ENCODE peak calls at places on chromosomes 2 and 18, in six cellular contexts. One of them, this sample, is unnamed.

GRCh38 chr18:42087876-42088275 is 132.8 kb downstream of the PIK3C3 start:
- DNase-seq in ovary: no peak
- DNase-seq in AG09319: no peak
- DNase-seq in NCI-H460: no peak
- DNase-seq in body of pancreas: no peak
- DNase-seq in fibroblast of mammary gland: no peak
- DNase-seq in this sample: no peak

GRCh38 chr2:133655565-133656113 is 87.4 kb upstream of the NCKAP5 start:
- DNase-seq in body of pancreas: no peak
- DNase-seq in AG09319: no peak
- DNase-seq in ovary: no peak
- DNase-seq in fibroblast of mammary gland: no peak
- DNase-seq in NCI-H460: no peak
- DNase-seq in this sample: no peak

GRCh38 chr2:160010361-160011145 is 51.9 kb downstream of the PLA2R1 start:
- DNase-seq in body of pancreas: no peak
- DNase-seq in ovary: peak; percentile 15
- DNase-seq in fibroblast of mammary gland: peak; percentile 16
- DNase-seq in NCI-H460: no peak
- DNase-seq in AG09319: peak; percentile 29
- DNase-seq in this sample: no peak

GRCh38 chr18:30622635-30623034 is 419.9 kb downstream of the DSC3 start:
- DNase-seq in AG09319: no peak
- DNase-seq in NCI-H460: no peak
- DNase-seq in fibroblast of mammary gland: no peak
- DNase-seq in ovary: no peak
- DNase-seq in body of pancreas: no peak
- DNase-seq in this sample: no peak

GRCh38 chr18:50614838-50615237 is 55.0 kb downstream of the MAPK4 start:
- DNase-seq in body of pancreas: peak; percentile 35
- DNase-seq in NCI-H460: peak; percentile 77
- DNase-seq in AG09319: no peak
- DNase-seq in fibroblast of mammary gland: peak; percentile 56
- DNase-seq in ovary: no peak
- DNase-seq in this sample: no peak

GRCh38 chr2:25194576-25195122 is 26.3 kb upstream of the POMC start:
- DNase-seq in AG09319: no peak
- DNase-seq in fibroblast of mammary gland: no peak
- DNase-seq in ovary: no peak
- DNase-seq in NCI-H460: no peak
- DNase-seq in body of pancreas: peak; percentile 72
- DNase-seq in this sample: no peak

GRCh38 chr2:8515390-8515761 is 166.5 kb upstream of the ID2 start:
- DNase-seq in AG09319: no peak
- DNase-seq in fibroblast of mammary gland: no peak
- DNase-seq in body of pancreas: no peak
- DNase-seq in NCI-H460: no peak
- DNase-seq in ovary: no peak
- DNase-seq in this sample: no peak

GRCh38 chr2:232117413-232117812 is 155.9 kb downstream of the DIS3L2 start:
- DNase-seq in ovary: no peak
- DNase-seq in fibroblast of mammary gland: no peak
- DNase-seq in AG09319: no peak
- DNase-seq in body of pancreas: no peak
- DNase-seq in NCI-H460: no peak
- DNase-seq in this sample: no peak

GRCh38 chr2:172571245-172571644 is 15.4 kb downstream of the PDK1 start:
- DNase-seq in AG09319: no peak
- DNase-seq in ovary: no peak
- DNase-seq in fibroblast of mammary gland: no peak
- DNase-seq in body of pancreas: no peak
- DNase-seq in NCI-H460: no peak
- DNase-seq in this sample: no peak

GRCh38 chr2:189522435-189523151 is 58.0 kb downstream of the SLC40A1 start:
- DNase-seq in AG09319: no peak
- DNase-seq in ovary: no peak
- DNase-seq in NCI-H460: no peak
- DNase-seq in body of pancreas: peak; percentile 21
- DNase-seq in fibroblast of mammary gland: peak; percentile 46
- DNase-seq in this sample: no peak

GRCh38 chr2:15047184-15047583 is 414.7 kb downstream of the LRATD1 start:
- DNase-seq in body of pancreas: no peak
- DNase-seq in AG09319: no peak
- DNase-seq in ovary: no peak
- DNase-seq in fibroblast of mammary gland: no peak
- DNase-seq in NCI-H460: no peak
- DNase-seq in this sample: no peak

GRCh38 chr2:33246432-33246831 is 230.0 kb upstream of the RASGRP3 start:
- DNase-seq in ovary: no peak
- DNase-seq in NCI-H460: no peak
- DNase-seq in AG09319: no peak
- DNase-seq in body of pancreas: no peak
- DNase-seq in fibroblast of mammary gland: no peak
- DNase-seq in this sample: no peak

GRCh38 chr2:203626952-203627681 is 79.3 kb upstream of the CD28 start:
- DNase-seq in fibroblast of mammary gland: peak; percentile 41
- DNase-seq in AG09319: peak; percentile 84
- DNase-seq in NCI-H460: no peak
- DNase-seq in body of pancreas: no peak
- DNase-seq in ovary: no peak
- DNase-seq in this sample: no peak

GRCh38 chr2:76478636-76479035 is 767.9 kb upstream of the GCFC2 start:
- DNase-seq in fibroblast of mammary gland: no peak
- DNase-seq in body of pancreas: no peak
- DNase-seq in AG09319: no peak
- DNase-seq in ovary: no peak
- DNase-seq in NCI-H460: no peak
- DNase-seq in this sample: no peak

GRCh38 chr2:19933351-19933981 is 31.7 kb upstream of the TTC32 start:
- DNase-seq in body of pancreas: no peak
- DNase-seq in ovary: no peak
- DNase-seq in AG09319: no peak
- DNase-seq in NCI-H460: peak; percentile 92
- DNase-seq in fibroblast of mammary gland: peak; percentile 63
- DNase-seq in this sample: no peak

GRCh38 chr2:85753525-85754312 is at the start of gene ATOH8:
- DNase-seq in fibroblast of mammary gland: peak; percentile 61
- DNase-seq in AG09319: no peak
- DNase-seq in NCI-H460: no peak
- DNase-seq in body of pancreas: peak; percentile 61
- DNase-seq in ovary: peak; percentile 74
- DNase-seq in this sample: peak; percentile 84

GRCh38 chr2:94762600-94762999 is 108.6 kb upstream of the TEKT4 start:
- DNase-seq in ovary: no peak
- DNase-seq in body of pancreas: no peak
- DNase-seq in fibroblast of mammary gland: no peak
- DNase-seq in AG09319: no peak
- DNase-seq in NCI-H460: no peak
- DNase-seq in this sample: no peak

GRCh38 chr2:149065236-149065635 is 26.7 kb downstream of the LYPD6B start:
- DNase-seq in NCI-H460: no peak
- DNase-seq in body of pancreas: no peak
- DNase-seq in fibroblast of mammary gland: peak; percentile 29
- DNase-seq in AG09319: no peak
- DNase-seq in ovary: no peak
- DNase-seq in this sample: no peak

GRCh38 chr2:134246154-134246874 is 7.6 kb upstream of the MGAT5 start:
- DNase-seq in fibroblast of mammary gland: no peak
- DNase-seq in body of pancreas: no peak
- DNase-seq in ovary: no peak
- DNase-seq in NCI-H460: no peak
- DNase-seq in AG09319: no peak
- DNase-seq in this sample: no peak

GRCh38 chr2:168054657-168055056 is 192.7 kb downstream of the STK39 start:
- DNase-seq in ovary: no peak
- DNase-seq in body of pancreas: no peak
- DNase-seq in AG09319: no peak
- DNase-seq in NCI-H460: no peak
- DNase-seq in fibroblast of mammary gland: no peak
- DNase-seq in this sample: no peak

GRCh38 chr18:78727057-78727739 is 252.4 kb upstream of the SALL3 start:
- DNase-seq in fibroblast of mammary gland: no peak
- DNase-seq in body of pancreas: no peak
- DNase-seq in AG09319: no peak
- DNase-seq in ovary: no peak
- DNase-seq in NCI-H460: no peak
- DNase-seq in this sample: no peak

GRCh38 chr2:113240150-113240914 is 38.4 kb downstream of the PAX8 start:
- DNase-seq in body of pancreas: peak; percentile 89
- DNase-seq in NCI-H460: peak; percentile 26
- DNase-seq in fibroblast of mammary gland: peak; percentile 99
- DNase-seq in ovary: peak; percentile 64
- DNase-seq in AG09319: peak; percentile 90
- DNase-seq in this sample: peak; percentile 90

GRCh38 chr2:69291004-69291650 is 95.9 kb downstream of the GFPT1 start:
- DNase-seq in NCI-H460: no peak
- DNase-seq in ovary: no peak
- DNase-seq in fibroblast of mammary gland: peak; percentile 81
- DNase-seq in AG09319: no peak
- DNase-seq in body of pancreas: no peak
- DNase-seq in this sample: no peak

GRCh38 chr2:187994464-187995331 is 297.0 kb upstream of the GULP1 start:
- DNase-seq in ovary: no peak
- DNase-seq in NCI-H460: no peak
- DNase-seq in fibroblast of mammary gland: peak; percentile 53
- DNase-seq in AG09319: no peak
- DNase-seq in body of pancreas: peak; percentile 13
- DNase-seq in this sample: no peak

GRCh38 chr18:9413586-9413985 is 61.7 kb upstream of the RALBP1 start:
- DNase-seq in ovary: no peak
- DNase-seq in NCI-H460: no peak
- DNase-seq in body of pancreas: no peak
- DNase-seq in fibroblast of mammary gland: peak; percentile 89
- DNase-seq in AG09319: no peak
- DNase-seq in this sample: no peak

GRCh38 chr18:74013955-74014354 is 133.7 kb downstream of the FBXO15 start:
- DNase-seq in ovary: no peak
- DNase-seq in AG09319: peak; percentile 56
- DNase-seq in NCI-H460: no peak
- DNase-seq in body of pancreas: no peak
- DNase-seq in fibroblast of mammary gland: peak; percentile 96
- DNase-seq in this sample: no peak

GRCh38 chr2:144517825-144518699 is 1.9 kb downstream of the ZEB2 start:
- DNase-seq in fibroblast of mammary gland: no peak
- DNase-seq in body of pancreas: no peak
- DNase-seq in AG09319: no peak
- DNase-seq in ovary: peak; percentile 37
- DNase-seq in NCI-H460: no peak
- DNase-seq in this sample: no peak

GRCh38 chr2:62038980-62039771 is 133.7 kb downstream of the COMMD1 start:
- DNase-seq in AG09319: no peak
- DNase-seq in ovary: no peak
- DNase-seq in NCI-H460: no peak
- DNase-seq in fibroblast of mammary gland: peak; percentile 72
- DNase-seq in body of pancreas: no peak
- DNase-seq in this sample: no peak

GRCh38 chr2:70985283-70985688 is 6.9 kb downstream of the ANKRD53 start:
- DNase-seq in NCI-H460: no peak
- DNase-seq in AG09319: no peak
- DNase-seq in fibroblast of mammary gland: no peak
- DNase-seq in body of pancreas: no peak
- DNase-seq in ovary: no peak
- DNase-seq in this sample: no peak

GRCh38 chr2:80293026-80293425 is 11.5 kb downstream of the LRRTM1 start:
- DNase-seq in AG09319: no peak
- DNase-seq in body of pancreas: no peak
- DNase-seq in NCI-H460: no peak
- DNase-seq in ovary: no peak
- DNase-seq in fibroblast of mammary gland: no peak
- DNase-seq in this sample: no peak

GRCh38 chr2:60356346-60356745 is 197.1 kb downstream of the BCL11A start:
- DNase-seq in ovary: no peak
- DNase-seq in AG09319: no peak
- DNase-seq in NCI-H460: no peak
- DNase-seq in body of pancreas: no peak
- DNase-seq in fibroblast of mammary gland: no peak
- DNase-seq in this sample: no peak

GRCh38 chr18:28176674-28176932 is 327 bp downstream of the CDH2 start:
- DNase-seq in body of pancreas: no peak
- DNase-seq in ovary: no peak
- DNase-seq in AG09319: no peak
- DNase-seq in fibroblast of mammary gland: no peak
- DNase-seq in NCI-H460: no peak
- DNase-seq in this sample: no peak

This sample was measured in left ventricle myocardium inferior.